ENCODE peak calls at places on chromosomes 5 and 9, in seven cellular contexts. B, K, S, D, C, N and W are unnamed samples.

GRCh38 chr9:14423816-14424261 is 109.9 kb upstream of the NFIB start:
- DNase-seq in B (peak; percentile 63), K (no peak), S (peak; percentile 67), D (no peak), C (no peak), N (peak; percentile 77), W (peak; percentile 42)

GRCh38 chr9:34072868-34073590 is 24.3 kb upstream of the UBAP2 start:
- DNase-seq in B (peak; percentile 81), K (peak; percentile 60), S (peak; percentile 86), D (no peak), C (no peak), N (peak; percentile 96), W (peak; percentile 44)

GRCh38 chr9:131995382-131995781 is 84.3 kb downstream of the MED27 start:
- DNase-seq in B (no peak), K (no peak), S (no peak), D (no peak), C (no peak), N (peak; percentile 37), W (no peak)

GRCh38 chr5:54769072-54769471 is 216.3 kb downstream of the ESM1 start:
- DNase-seq in B (no peak), K (no peak), S (no peak), D (no peak), C (no peak), N (no peak), W (no peak)

GRCh38 chr5:151740336-151740942 is 18.0 kb downstream of the ATOX1 start:
- DNase-seq in B (peak; percentile 88), K (peak; percentile 83), S (peak; percentile 97), D (peak; percentile 29), C (peak; percentile 81), N (peak; percentile 96), W (peak; percentile 88)

GRCh38 chr5:158435161-158435616 is 576.2 kb upstream of the CLINT1 start:
- DNase-seq in B (no peak), K (no peak), S (peak; percentile 66), D (no peak), C (no peak), N (no peak), W (no peak)

GRCh38 chr5:111699324-111699723 is 57.7 kb downstream of the NREP start:
- DNase-seq in B (no peak), K (no peak), S (no peak), D (no peak), C (no peak), N (no peak), W (no peak)

GRCh38 chr9:125479846-125480615 is 218.4 kb downstream of the GAPVD1 start:
- DNase-seq in B (no peak), K (no peak), S (no peak), D (no peak), C (no peak), N (no peak), W (no peak)

GRCh38 chr5:32520995-32521394 is 64.4 kb upstream of the SUB1 start:
- DNase-seq in B (no peak), K (no peak), S (no peak), D (no peak), C (no peak), N (peak; percentile 29), W (no peak)

GRCh38 chr9:89160797-89161196 is 17.8 kb downstream of the SHC3 start:
- DNase-seq in B (no peak), K (no peak), S (no peak), D (no peak), C (no peak), N (no peak), W (no peak)

GRCh38 chr9:73132034-73132776 is 19.5 kb upstream of the ANXA1 start:
- DNase-seq in B (peak; percentile 73), K (peak; percentile 69), S (peak; percentile 85), D (peak; percentile 47), C (peak; percentile 89), N (peak; percentile 85), W (no peak)

GRCh38 chr5:179765400-179765799 is 28.4 kb upstream of the LTC4S start:
- DNase-seq in B (peak; percentile 67), K (peak; percentile 35), S (peak; percentile 78), D (peak; percentile 15), C (no peak), N (peak; percentile 85), W (peak; percentile 44)

GRCh38 chr5:34655354-34655991 is 655 bp upstream of the RAI14 start:
- DNase-seq in B (peak; percentile 71), K (peak; percentile 87), S (peak; percentile 86), D (peak; percentile 19), C (no peak), N (peak; percentile 90), W (peak; percentile 78)

GRCh38 chr9:99235874-99236627 is 14.0 kb downstream of the SEC61B start:
- DNase-seq in B (no peak), K (no peak), S (no peak), D (no peak), C (no peak), N (no peak), W (no peak)

GRCh38 chr5:160293901-160294561 is 18.3 kb downstream of the CCNJL start:
- DNase-seq in B (no peak), K (no peak), S (no peak), D (no peak), C (peak; percentile 64), N (no peak), W (no peak)

GRCh38 chr9:36721846-36722588 is 149.3 kb downstream of the MELK start:
- DNase-seq in B (no peak), K (no peak), S (no peak), D (peak; percentile 22), C (no peak), N (no peak), W (no peak)

GRCh38 chr5:8184455-8185063 is 315.6 kb downstream of the MTRR start:
- DNase-seq in B (peak; percentile 1), K (no peak), S (peak; percentile 7), D (no peak), C (no peak), N (peak; percentile 28), W (no peak)

DNA sequence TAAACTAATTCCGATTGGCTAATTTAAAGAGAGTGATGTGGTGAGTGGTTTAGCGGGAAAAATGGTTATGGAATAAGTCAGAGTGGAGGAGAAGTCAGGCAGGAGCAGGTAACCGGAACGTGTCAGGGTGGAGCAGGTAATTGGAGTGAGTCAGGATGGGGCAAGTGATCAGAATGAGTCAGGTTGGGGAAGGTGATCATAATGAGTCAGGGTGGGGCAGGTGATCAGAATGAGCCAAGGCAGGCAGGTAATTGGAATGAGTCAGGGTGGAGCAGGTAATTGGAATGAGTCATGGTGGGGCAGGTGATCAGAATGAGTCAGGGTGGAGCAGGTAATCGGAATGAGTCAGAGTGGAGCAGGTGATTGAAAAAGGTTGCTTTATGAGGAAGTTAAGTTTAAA is 101.4 kb downstream of the TMEM167A start:
- DNase-seq in B (no peak), K (no peak), S (no peak), D (no peak), C (no peak), N (no peak), W (no peak)
- H3K4me3 ChIP-seq in B (no peak overlapping the region), K (no peak overlapping the region), S (no peak overlapping the region), D (no peak overlapping the region), C (no peak overlapping the region), N (no peak overlapping the region), W (no peak overlapping the region)

GRCh38 chr5:59845733-59846132 is 47.8 kb downstream of the PDE4D start:
- DNase-seq in B (no peak), K (no peak), S (peak; percentile 5), D (no peak), C (no peak), N (peak; percentile 58), W (no peak)
- TF ChIP-seq CTCF in B (no peak), K (no peak), S (no peak), D (no peak), C (no peak), N (no peak), W (no peak)

DNA sequence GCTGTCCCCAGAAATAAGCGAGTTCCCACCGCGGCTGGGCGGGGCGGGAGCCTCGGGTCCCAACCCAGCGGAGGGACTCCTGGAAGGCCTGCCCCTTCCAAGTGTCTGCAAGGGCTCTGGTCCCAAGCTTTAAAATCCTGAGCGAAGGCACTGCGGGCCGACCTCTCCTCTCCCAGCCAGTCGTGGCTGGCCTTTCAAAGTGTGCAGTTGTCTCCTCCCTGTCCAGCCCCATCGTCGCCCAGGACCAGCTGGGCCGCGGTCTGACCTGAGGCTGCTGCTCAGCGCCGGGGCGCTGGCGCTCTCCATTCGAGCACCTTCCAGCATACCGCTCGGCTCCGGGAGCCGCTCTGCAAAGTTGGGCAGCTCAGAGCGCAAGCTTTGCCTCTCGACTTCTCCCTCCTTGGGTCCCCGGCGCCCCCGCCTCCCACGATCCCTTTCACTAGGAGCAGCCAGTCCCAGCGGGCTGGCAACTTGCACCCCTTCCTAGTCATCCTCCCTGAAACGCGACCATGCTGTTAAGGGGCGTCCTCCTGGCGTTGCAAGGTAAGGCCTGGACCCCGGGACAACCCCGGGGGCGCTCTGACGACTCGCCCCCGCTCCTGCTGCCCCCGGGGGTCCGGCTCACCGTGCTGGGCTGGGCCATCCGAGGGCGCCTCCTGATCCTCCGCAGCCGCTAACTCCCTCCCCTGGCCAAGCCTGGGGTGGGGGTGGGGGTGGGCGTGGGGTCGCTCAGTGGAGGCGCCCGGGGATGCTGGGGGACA is at the start of gene MAMDC2:
- DNase-seq in B (no peak), K (no peak), S (peak; percentile 23), D (peak; percentile 51), C (peak; percentile 87), N (peak; percentile 51), W (no peak)
- H3K4me3 ChIP-seq in B (peak within 1 kb of the TSS; percentile 42), K (peak within 1 kb of the TSS; percentile 49), S (peak within 1 kb of the TSS; percentile 60), D (peak within 1 kb of the TSS; percentile 64), C (peak within 1 kb of the TSS; percentile 62), N (peak within 1 kb of the TSS; percentile 57), W (peak within 1 kb of the TSS; percentile 57)

DNA sequence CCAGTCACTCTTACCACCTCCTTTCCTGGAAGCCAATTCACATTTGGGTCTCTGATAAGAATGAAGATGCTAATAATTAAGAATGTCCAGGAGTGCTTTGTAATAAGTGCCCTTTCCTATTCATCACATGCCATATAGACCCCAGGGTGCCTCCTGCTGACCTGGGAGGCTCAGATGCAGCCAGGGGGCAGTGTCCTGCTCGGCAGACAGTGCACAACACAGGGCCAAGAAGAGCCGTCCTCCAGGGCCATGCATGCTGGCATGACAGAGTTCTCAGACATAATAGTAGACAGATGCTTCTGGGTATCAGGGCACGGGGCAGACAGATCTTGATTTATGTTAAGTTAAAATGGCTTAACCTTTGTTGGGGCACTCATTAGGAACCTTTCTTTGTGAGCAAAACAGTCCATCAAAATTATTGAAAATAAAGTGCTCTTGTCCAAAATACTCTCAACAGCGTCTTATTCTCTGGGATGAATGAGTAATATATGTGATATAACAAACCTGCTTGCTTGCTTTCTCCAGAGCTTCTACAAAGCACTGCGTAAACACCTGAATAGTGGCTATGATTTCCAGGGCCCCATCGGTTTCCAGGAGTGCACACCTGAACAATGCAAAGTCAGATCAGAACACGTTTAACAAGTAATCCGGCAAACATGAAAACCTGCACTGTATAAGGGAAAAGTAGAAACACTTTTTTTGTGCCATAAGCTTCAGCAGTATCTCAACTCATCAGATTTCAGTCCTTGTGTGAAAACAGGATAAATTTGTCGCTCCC is 192.7 kb downstream of the FANCC start:
- DNase-seq in B (no peak), K (no peak), S (peak; percentile 13), D (no peak), C (no peak), N (no peak), W (no peak)
- TF ChIP-seq CTCF in B (no peak), K (peak; percentile 38), S (no peak), D (no peak), C (no peak), N (no peak), W (peak; percentile 12)